ENCODE peak calls at places on chromosomes 16 and 17, in five cellular contexts. One of them, this sample, is unnamed.

GRCh38 chr17:8563981-8564602 is 66.4 kb downstream of the MYH10 start:
- DNase-seq in Caco-2: no peak
- DNase-seq in A549: no peak
- DNase-seq in B cell: no peak
- DNase-seq in mesothelial cell of epicardium: no peak
- DNase-seq in this sample: no peak

GRCh38 chr17:75063626-75064025 is 16.6 kb downstream of the KCTD2 start:
- DNase-seq in Caco-2: no peak
- DNase-seq in A549: no peak
- DNase-seq in B cell: no peak
- DNase-seq in mesothelial cell of epicardium: no peak
- DNase-seq in this sample: no peak

GRCh38 chr16:11797166-11797956 is at the start of gene ZC3H7A:
- DNase-seq in Caco-2: peak
- DNase-seq in A549: peak
- DNase-seq in B cell: peak
- DNase-seq in mesothelial cell of epicardium: peak
- DNase-seq in this sample: peak

GRCh38 chr16:73846292-73846849 is 450.2 kb upstream of the PSMD7 start:
- DNase-seq in Caco-2: no peak
- DNase-seq in A549: no peak
- DNase-seq in B cell: no peak
- DNase-seq in mesothelial cell of epicardium: no peak
- DNase-seq in this sample: no peak

GRCh38 chr17:62668091-62668804 is 40.8 kb downstream of the MRC2 start:
- DNase-seq in Caco-2: no peak
- DNase-seq in A549: no peak
- DNase-seq in B cell: no peak
- DNase-seq in mesothelial cell of epicardium: no peak
- DNase-seq in this sample: no peak

GRCh38 chr16:66882702-66883101 is 2.4 kb downstream of the PDP2 start:
- DNase-seq in Caco-2: no peak
- DNase-seq in A549: no peak
- DNase-seq in B cell: no peak
- DNase-seq in mesothelial cell of epicardium: no peak
- DNase-seq in this sample: no peak

GRCh38 chr16:19967963-19968362 is 83.3 kb upstream of the GPRC5B start:
- DNase-seq in Caco-2: no peak
- DNase-seq in A549: no peak
- DNase-seq in B cell: no peak
- DNase-seq in mesothelial cell of epicardium: no peak
- DNase-seq in this sample: no peak

GRCh38 chr16:55542459-55543082 is 23.9 kb upstream of the CAPNS2 start:
- DNase-seq in Caco-2: no peak
- DNase-seq in A549: no peak
- DNase-seq in B cell: no peak
- DNase-seq in mesothelial cell of epicardium: no peak
- DNase-seq in this sample: no peak

GRCh38 chr16:75433732-75434413 is 570 bp upstream of the CFDP1 start:
- DNase-seq in Caco-2: peak
- DNase-seq in A549: peak
- DNase-seq in B cell: peak
- DNase-seq in mesothelial cell of epicardium: peak
- DNase-seq in this sample: peak

GRCh38 chr16:63568184-63568583 is 1531.9 kb upstream of the CDH8 start:
- DNase-seq in Caco-2: no peak
- DNase-seq in A549: no peak
- DNase-seq in B cell: no peak
- DNase-seq in mesothelial cell of epicardium: no peak
- DNase-seq in this sample: no peak

GRCh38 chr16:89599902-89600301 is 13.5 kb upstream of the DPEP1 start:
- DNase-seq in Caco-2: no peak
- DNase-seq in A549: no peak
- DNase-seq in B cell: no peak
- DNase-seq in mesothelial cell of epicardium: no peak
- DNase-seq in this sample: no peak

GRCh38 chr17:72120878-72121163 is at the start of gene SOX9:
- DNase-seq in Caco-2: peak
- DNase-seq in A549: peak
- DNase-seq in B cell: no peak
- DNase-seq in mesothelial cell of epicardium: no peak
- DNase-seq in this sample: peak

GRCh38 chr16:9225527-9226316 is 134.3 kb downstream of the HAPSTR1 start:
- DNase-seq in Caco-2: no peak
- DNase-seq in A549: peak
- DNase-seq in B cell: no peak
- DNase-seq in mesothelial cell of epicardium: no peak
- DNase-seq in this sample: no peak

GRCh38 chr17:71023631-71024030 is 854.3 kb downstream of the KCNJ2 start:
- DNase-seq in Caco-2: no peak
- DNase-seq in A549: no peak
- DNase-seq in B cell: no peak
- DNase-seq in mesothelial cell of epicardium: no peak
- DNase-seq in this sample: no peak

GRCh38 chr16:82832861-82833260 is 206.1 kb downstream of the CDH13 start:
- DNase-seq in Caco-2: no peak
- DNase-seq in A549: no peak
- DNase-seq in B cell: no peak
- DNase-seq in mesothelial cell of epicardium: no peak
- DNase-seq in this sample: no peak

GRCh38 chr17:17784599-17785264 is 52.1 kb downstream of the SREBF1 start:
- DNase-seq in Caco-2: no peak
- DNase-seq in A549: peak
- DNase-seq in B cell: no peak
- DNase-seq in mesothelial cell of epicardium: no peak
- DNase-seq in this sample: peak

GRCh38 chr16:15141586-15141985 is 47.5 kb upstream of the RRN3 start:
- DNase-seq in Caco-2: no peak
- DNase-seq in A549: no peak
- DNase-seq in B cell: peak
- DNase-seq in mesothelial cell of epicardium: no peak
- DNase-seq in this sample: no peak

GRCh38 chr17:6435968-6436367 is 1.0 kb upstream of the AIPL1 start:
- DNase-seq in Caco-2: peak
- DNase-seq in A549: peak
- DNase-seq in B cell: peak
- DNase-seq in mesothelial cell of epicardium: no peak
- DNase-seq in this sample: peak

GRCh38 chr17:43211480-43212402 is at the start of gene TMEM106A:
- DNase-seq in Caco-2: peak
- DNase-seq in A549: peak
- DNase-seq in B cell: peak
- DNase-seq in mesothelial cell of epicardium: peak
- DNase-seq in this sample: peak
- TF ChIP-seq CTCF in Caco-2: no peak
- TF ChIP-seq CTCF in A549: no peak
- TF ChIP-seq CTCF in B cell: peak
- TF ChIP-seq CTCF in mesothelial cell of epicardium: peak
- TF ChIP-seq CTCF in this sample: no peak

GRCh38 chr17:48773245-48773644 is 43.8 kb downstream of the TTLL6 start:
- DNase-seq in Caco-2: no peak
- DNase-seq in A549: no peak
- DNase-seq in B cell: no peak
- DNase-seq in mesothelial cell of epicardium: no peak
- DNase-seq in this sample: no peak
- TF ChIP-seq CTCF in Caco-2: no peak
- TF ChIP-seq CTCF in A549: no peak
- TF ChIP-seq CTCF in B cell: no peak
- TF ChIP-seq CTCF in mesothelial cell of epicardium: no peak
- TF ChIP-seq CTCF in this sample: no peak

GRCh38 chr17:50887705-50888245 is 21.6 kb upstream of the TOB1 start:
- DNase-seq in Caco-2: peak
- DNase-seq in A549: no peak
- DNase-seq in B cell: no peak
- DNase-seq in mesothelial cell of epicardium: no peak
- DNase-seq in this sample: peak

GRCh38 chr17:50891577-50891989 is 25.4 kb upstream of the TOB1 start:
- DNase-seq in Caco-2: no peak
- DNase-seq in A549: no peak
- DNase-seq in B cell: no peak
- DNase-seq in mesothelial cell of epicardium: no peak
- DNase-seq in this sample: no peak

GRCh38 chr17:50892101-50892776 is 26.1 kb upstream of the TOB1 start:
- DNase-seq in Caco-2: no peak
- DNase-seq in A549: no peak
- DNase-seq in B cell: no peak
- DNase-seq in mesothelial cell of epicardium: no peak
- DNase-seq in this sample: peak

GRCh38 chr17:50890675-50891516 is 24.7 kb upstream of the TOB1 start:
- DNase-seq in Caco-2: peak
- DNase-seq in A549: peak
- DNase-seq in B cell: no peak
- DNase-seq in mesothelial cell of epicardium: no peak
- DNase-seq in this sample: peak

GRCh38 chr17:50889528-50890118 is 23.5 kb upstream of the TOB1 start:
- DNase-seq in Caco-2: peak
- DNase-seq in A549: no peak
- DNase-seq in B cell: no peak
- DNase-seq in mesothelial cell of epicardium: no peak
- DNase-seq in this sample: peak
- TF ChIP-seq CTCF in Caco-2: no peak
- TF ChIP-seq CTCF in A549: no peak
- TF ChIP-seq CTCF in B cell: no peak
- TF ChIP-seq CTCF in mesothelial cell of epicardium: no peak
- TF ChIP-seq CTCF in this sample: no peak

GRCh38 chr16:84677017-84677803 is 22.6 kb upstream of the USP10 start:
- DNase-seq in Caco-2: no peak
- DNase-seq in A549: no peak
- DNase-seq in B cell: no peak
- DNase-seq in mesothelial cell of epicardium: no peak
- DNase-seq in this sample: no peak
- TF ChIP-seq CTCF in Caco-2: no peak
- TF ChIP-seq CTCF in A549: no peak
- TF ChIP-seq CTCF in B cell: no peak
- TF ChIP-seq CTCF in mesothelial cell of epicardium: no peak
- TF ChIP-seq CTCF in this sample: no peak

GRCh38 chr17:27533874-27534815 is 77.9 kb downstream of the KSR1 start:
- DNase-seq in Caco-2: peak
- DNase-seq in A549: peak
- DNase-seq in B cell: no peak
- DNase-seq in mesothelial cell of epicardium: no peak
- DNase-seq in this sample: no peak
- TF ChIP-seq CTCF in Caco-2: no peak
- TF ChIP-seq CTCF in A549: no peak
- TF ChIP-seq CTCF in B cell: no peak
- TF ChIP-seq CTCF in mesothelial cell of epicardium: no peak
- TF ChIP-seq CTCF in this sample: no peak

DNA sequence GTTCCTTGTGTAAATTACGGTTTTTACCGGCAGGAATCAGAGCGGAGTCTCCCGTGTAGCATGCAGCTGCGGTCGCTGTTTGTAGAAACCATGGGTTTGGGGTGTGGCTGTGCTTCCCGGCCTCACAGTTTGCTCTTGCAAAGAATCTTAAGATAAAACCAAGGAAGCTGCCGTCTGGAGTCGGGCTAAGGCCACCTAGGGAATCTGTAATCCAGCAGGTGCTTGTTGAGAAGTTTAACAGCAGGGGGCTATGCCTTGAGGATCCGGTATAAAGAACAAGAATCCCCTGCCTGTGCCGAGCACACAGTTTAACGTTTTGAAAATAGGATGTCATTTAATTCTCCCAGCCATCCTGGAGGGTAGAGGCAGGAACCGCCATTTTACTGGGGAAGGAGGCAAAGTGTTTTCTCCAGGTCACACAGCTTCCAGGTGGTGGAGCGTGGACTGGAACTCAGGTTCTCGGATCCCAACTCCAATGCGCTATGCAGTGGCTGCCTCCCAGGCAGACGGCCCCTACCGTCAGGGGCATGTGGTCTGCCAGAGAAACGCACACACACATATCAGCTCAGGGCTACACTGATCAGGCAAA is 6.0 kb upstream of the TLCD3A start:
- DNase-seq in Caco-2: peak
- DNase-seq in A549: no peak
- DNase-seq in B cell: no peak
- DNase-seq in mesothelial cell of epicardium: no peak
- DNase-seq in this sample: peak
- TF ChIP-seq CTCF in Caco-2: no peak
- TF ChIP-seq CTCF in A549: no peak
- TF ChIP-seq CTCF in B cell: no peak
- TF ChIP-seq CTCF in mesothelial cell of epicardium: no peak
- TF ChIP-seq CTCF in this sample: no peak

DNA sequence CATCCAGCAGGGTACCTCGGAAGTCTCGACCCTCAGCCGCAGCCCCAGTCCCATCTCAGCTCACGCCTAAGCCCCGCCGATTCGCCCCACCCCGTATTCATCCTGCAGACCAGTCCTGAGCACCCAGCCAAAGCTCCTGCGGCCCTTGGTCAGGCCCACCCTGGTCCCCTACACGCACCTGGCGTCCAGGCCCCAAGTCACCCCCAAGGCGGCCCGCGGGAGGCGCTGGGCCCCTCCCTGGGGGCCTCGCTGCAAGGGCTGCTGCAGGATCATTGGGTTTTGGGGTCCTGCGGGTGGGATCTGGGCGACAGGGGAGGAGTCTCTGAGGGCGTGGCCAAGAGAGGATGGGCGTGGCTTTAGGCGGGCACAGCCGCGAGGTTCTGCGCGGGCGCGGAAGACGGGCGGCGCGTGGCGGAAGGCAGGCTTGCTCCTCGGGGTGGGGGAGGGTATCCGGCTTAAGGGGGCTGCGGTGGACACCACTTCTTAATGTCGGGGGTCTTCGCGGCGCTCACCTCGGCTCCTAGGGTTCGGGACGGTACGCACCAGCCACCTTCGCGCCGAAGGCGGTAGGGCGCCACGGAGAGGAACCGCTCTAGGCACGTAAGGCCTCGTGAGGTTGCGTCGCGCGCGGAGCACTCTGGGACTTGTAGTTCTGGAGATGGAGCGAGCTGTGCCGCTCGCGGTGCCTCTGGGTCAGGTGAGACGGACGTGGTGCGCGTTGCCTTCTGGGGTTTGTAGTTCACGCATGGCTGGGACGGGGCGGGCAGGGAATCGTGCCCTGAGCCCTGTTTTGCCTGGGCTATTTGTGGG is at the start of the genes HCFC1R1 and THOC6:
- DNase-seq in Caco-2: peak
- DNase-seq in A549: peak
- DNase-seq in B cell: peak
- DNase-seq in mesothelial cell of epicardium: peak
- DNase-seq in this sample: peak
- TF ChIP-seq CTCF in Caco-2: no peak
- TF ChIP-seq CTCF in A549: no peak
- TF ChIP-seq CTCF in B cell: no peak
- TF ChIP-seq CTCF in mesothelial cell of epicardium: no peak
- TF ChIP-seq CTCF in this sample: no peak